ENCODE peak calls at places on chromosome 7, in four cellular contexts. B, A, C and J are unnamed samples.

GRCh38 chr7:151394076-151395035 is 15.5 kb downstream of the WDR86 start:
- DNase-seq in B (no peak), A (no peak), C (no peak), J (no peak)

GRCh38 chr7:84113286-84113685 is 81.3 kb downstream of the SEMA3A start:
- DNase-seq in A (no peak), C (no peak), B (no peak), J (peak)

GRCh38 chr7:92988051-92988450 is 129.7 kb downstream of the SAMD9 start:
- DNase-seq in A (no peak), B (peak), C (peak), J (peak)

GRCh38 chr7:7719235-7719634 is 828 bp upstream of the RPA3 start:
- DNase-seq in A (peak), B (no peak), C (peak), J (peak)

GRCh38 chr7:108270385-108270784 is 140.2 kb upstream of the LAMB4 start:
- DNase-seq in A (no peak), B (no peak), C (no peak), J (no peak)

GRCh38 chr7:53473371-53473770 is 437.9 kb downstream of the POM121L12 start:
- DNase-seq in B (no peak), C (no peak), A (no peak), J (no peak)

GRCh38 chr7:156947120-156947843 is 2.2 kb upstream of the NOM1 start:
- DNase-seq in B (no peak), A (no peak), C (no peak), J (no peak)

GRCh38 chr7:13749026-13749425 is 240.4 kb downstream of the ETV1 start:
- DNase-seq in B (no peak), A (no peak), C (no peak), J (no peak)

GRCh38 chr7:41244246-41244645 is 458.6 kb downstream of the INHBA start:
- DNase-seq in A (no peak), C (peak), B (no peak), J (no peak)

GRCh38 chr7:44750921-44751571 is 2.4 kb downstream of the ZMIZ2 start:
- DNase-seq in C (peak), B (no peak), A (peak), J (no peak)

GRCh38 chr7:22453159-22453558 is 46.8 kb downstream of the STEAP1B start:
- DNase-seq in A (no peak), C (no peak), B (no peak), J (no peak)

GRCh38 chr7:129688503-129689222 is 77.1 kb downstream of the NRF1 start:
- DNase-seq in A (no peak), C (no peak), B (no peak), J (no peak)

GRCh38 chr7:53111061-53111460 is 75.6 kb downstream of the POM121L12 start:
- DNase-seq in B (no peak), A (no peak), C (no peak), J (no peak)

GRCh38 chr7:131235489-131236317 is 92.0 kb upstream of the MKLN1 start:
- DNase-seq in C (peak), B (no peak), A (no peak), J (peak)

GRCh38 chr7:23349484-23350157 is 50.5 kb downstream of the MALSU1 start:
- DNase-seq in C (peak), A (no peak), B (no peak), J (peak)

GRCh38 chr7:17564678-17565209 is 266.3 kb downstream of the AHR start:
- DNase-seq in C (peak), A (no peak), B (no peak), J (peak)

GRCh38 chr7:155069992-155070827 is at the start of gene HTR5A:
- DNase-seq in A (peak), C (peak), B (peak), J (peak)

GRCh38 chr7:99707096-99707495 is 27.3 kb upstream of the CYP3A5 start:
- DNase-seq in B (no peak), A (no peak), C (peak), J (no peak)

GRCh38 chr7:139589474-139589873 is 66.0 kb downstream of the CLEC2L start:
- DNase-seq in A (no peak), C (peak), B (no peak), J (no peak)

GRCh38 chr7:63899691-63900393 is 98.8 kb upstream of the ZNF722 start:
- DNase-seq in C (no peak), A (no peak), B (peak), J (no peak)

GRCh38 chr7:37105762-37106161 is 342.9 kb downstream of the ELMO1 start:
- DNase-seq in B (no peak), C (no peak), A (no peak), J (no peak)

GRCh38 chr7:102169651-102170416 is 116.8 kb upstream of the SH2B2 start:
- DNase-seq in B (no peak), A (no peak), C (peak), J (peak)

GRCh38 chr7:148940702-148941597 is 56.9 kb upstream of the EZH2 start:
- DNase-seq in C (peak), B (peak), A (peak), J (peak)

GRCh38 chr7:148950806-148951205 is 66.7 kb upstream of the EZH2 start:
- DNase-seq in C (no peak), A (no peak), B (no peak), J (no peak)

GRCh38 chr7:148941598-148942280 is 57.6 kb upstream of the EZH2 start:
- DNase-seq in A (no peak), B (peak), C (peak), J (peak)

GRCh38 chr7:148939128-148939747 is 55.1 kb upstream of the EZH2 start:
- DNase-seq in C (no peak), A (no peak), B (no peak), J (no peak)

DNA sequence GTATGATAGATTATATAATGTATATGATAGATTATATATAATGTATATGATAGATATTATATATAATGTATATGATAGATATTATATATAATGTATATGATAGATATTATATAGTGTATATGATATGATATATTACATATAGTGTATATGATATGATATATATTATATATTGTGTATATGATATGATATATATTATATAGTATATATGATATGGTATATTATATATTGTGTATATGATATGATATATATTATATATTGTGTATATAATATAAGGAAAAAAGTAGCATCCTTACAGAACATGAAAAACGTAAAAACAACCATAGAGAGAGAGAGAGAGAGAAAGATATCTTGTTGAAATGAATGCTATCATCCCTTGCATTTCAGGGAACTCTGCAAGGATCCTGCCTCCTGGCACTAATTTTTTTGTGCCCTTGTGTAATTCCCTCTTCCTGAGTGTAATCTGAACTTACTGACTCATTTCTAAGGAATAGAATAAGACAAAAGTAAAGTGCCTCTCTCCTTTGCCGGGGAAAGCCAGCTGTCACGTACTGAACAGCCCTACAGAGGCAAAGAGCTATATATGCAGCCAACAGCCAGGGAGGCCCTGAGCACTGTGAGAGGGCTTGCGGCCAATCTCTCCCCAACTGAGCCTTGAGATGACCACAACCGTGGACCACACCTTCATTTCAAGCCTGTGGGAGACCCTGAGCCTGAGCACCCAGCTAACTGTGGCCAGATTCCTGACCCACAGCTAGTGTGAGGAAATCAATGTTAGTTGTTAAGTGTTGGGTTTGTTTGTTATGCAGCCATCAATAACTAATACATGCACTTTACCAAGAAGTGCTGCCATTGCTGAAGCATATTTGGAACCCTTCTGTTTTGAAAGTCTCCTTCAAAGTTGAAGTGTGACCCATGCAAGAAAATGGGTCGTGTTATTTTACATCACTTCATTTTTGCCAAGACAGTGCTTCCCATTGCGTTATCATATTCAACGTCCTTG is 61.1 kb upstream of the EZH2 start:
- DNase-seq in B (no peak), A (no peak), C (peak), J (no peak)
- TF ChIP-seq FOS in B (no peak), A (no peak), C (no peak), J (no peak)

GRCh38 chr7:9391984-9392383 is 958.6 kb downstream of the NXPH1 start:
- DNase-seq in B (no peak), C (no peak), A (no peak), J (no peak)

GRCh38 chr7:9391221-9391620 is 957.8 kb downstream of the NXPH1 start:
- DNase-seq in C (no peak), A (no peak), B (no peak), J (no peak)
- TF ChIP-seq FOS in C (no peak), A (no peak), B (no peak), J (no peak)

GRCh38 chr7:95794917-95795515 is 22.7 kb downstream of the DYNC1I1 start:
- DNase-seq in C (peak), B (peak), A (no peak), J (peak)
- TF ChIP-seq FOS in C (no peak), B (no peak), A (no peak), J (no peak)

GRCh38 chr7:135322571-135323340 is 89.1 kb downstream of the STRA8 start:
- DNase-seq in C (no peak), B (no peak), A (no peak), J (no peak)

GRCh38 chr7:135320277-135320676 is 86.6 kb downstream of the STRA8 start:
- DNase-seq in B (no peak), A (no peak), C (peak), J (peak)

GRCh38 chr7:135316648-135317313 is 83.1 kb downstream of the STRA8 start:
- DNase-seq in C (no peak), B (no peak), A (no peak), J (no peak)

GRCh38 chr7:135321556-135321955 is 87.9 kb downstream of the STRA8 start:
- DNase-seq in A (no peak), B (no peak), C (peak), J (peak)

GRCh38 chr7:135317676-135318326 is 84.2 kb downstream of the STRA8 start:
- DNase-seq in A (no peak), C (no peak), B (no peak), J (no peak)
- TF ChIP-seq FOS in A (no peak), C (no peak), B (no peak), J (no peak)

GRCh38 chr7:26093023-26093422 is 59.0 kb upstream of the NFE2L3 start:
- DNase-seq in C (no peak), A (no peak), B (no peak), J (no peak)
- TF ChIP-seq FOS in C (no peak), A (no peak), B (no peak), J (no peak)

GRCh38 chr7:388023-388355 is 98.0 kb downstream of the FOXL3 start:
- DNase-seq in B (no peak), A (no peak), C (no peak), J (no peak)

GRCh38 chr7:388461-388960 is 98.5 kb downstream of the FOXL3 start:
- DNase-seq in C (no peak), B (no peak), A (no peak), J (no peak)

GRCh38 chr7:386385-386784 is 96.4 kb downstream of the FOXL3 start:
- DNase-seq in C (no peak), A (no peak), B (no peak), J (no peak)

GRCh38 chr7:388961-389701 is 99.2 kb downstream of the FOXL3 start:
- DNase-seq in C (no peak), B (no peak), A (no peak), J (no peak)

DNA sequence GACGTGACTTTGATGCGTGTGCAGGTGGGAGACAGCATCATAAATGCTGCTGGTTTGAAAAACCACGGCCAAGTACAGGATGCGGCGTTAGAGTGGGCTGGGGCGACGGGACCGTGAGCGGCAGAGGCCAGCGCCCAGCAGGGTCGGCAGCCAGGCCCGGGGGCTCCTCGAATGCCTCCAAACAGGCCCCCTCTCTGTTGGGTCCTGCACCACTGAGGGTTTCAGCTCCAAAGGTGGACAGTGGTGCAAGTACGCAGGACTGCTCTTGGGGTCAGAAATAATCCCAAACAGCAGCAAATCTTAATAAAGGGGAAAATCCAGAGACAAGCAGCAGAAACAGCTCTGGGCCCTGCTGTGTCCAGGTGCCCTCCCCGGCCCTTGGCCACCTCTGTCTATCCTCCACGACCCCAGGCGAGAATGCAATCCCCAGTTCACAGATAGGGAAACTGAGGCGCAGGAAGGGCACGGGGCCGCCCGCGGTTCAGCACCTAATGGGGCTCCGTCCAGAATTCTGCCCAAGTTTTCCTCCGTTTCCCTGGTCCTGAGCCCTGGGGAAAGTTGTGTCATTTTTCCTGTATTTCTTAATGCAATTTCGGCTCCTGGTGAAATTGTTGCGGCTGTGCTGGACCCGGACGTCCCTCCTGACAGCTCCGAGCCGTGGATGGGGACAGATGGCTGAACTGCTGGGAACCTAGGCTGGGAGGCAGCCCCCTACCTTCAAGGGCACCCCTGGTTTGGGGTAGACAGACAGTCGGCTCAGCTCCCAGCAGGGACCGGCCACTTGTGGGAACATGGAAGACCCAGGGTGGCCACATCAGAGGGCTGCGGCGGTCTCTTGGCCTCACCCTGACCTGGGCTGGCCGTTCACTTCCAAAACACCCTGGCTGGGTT is 97.4 kb downstream of the FOXL3 start:
- DNase-seq in C (no peak), A (no peak), B (no peak), J (no peak)
- TF ChIP-seq FOS in C (no peak), A (no peak), B (no peak), J (no peak)

DNA sequence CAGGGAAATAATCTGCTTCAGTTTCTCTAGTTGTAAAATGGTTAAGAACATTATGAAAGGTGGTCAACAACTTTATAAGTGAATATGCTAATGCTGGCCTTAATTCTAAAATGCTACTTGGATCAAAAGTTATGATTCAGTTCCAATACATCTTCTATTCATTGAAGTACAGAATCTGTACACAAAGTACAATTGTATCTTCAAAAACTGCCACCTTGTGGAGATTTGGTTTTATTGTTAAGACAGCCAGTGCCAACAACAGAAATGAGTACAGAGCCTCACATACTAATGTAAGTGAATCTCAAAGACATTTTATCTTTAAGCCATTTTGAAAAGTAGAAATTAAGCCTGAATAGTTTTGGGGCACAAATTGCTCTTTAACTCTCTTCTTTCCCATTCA is 194.0 kb downstream of the CFTR start:
- DNase-seq in B (no peak), C (peak), A (no peak), J (peak)
- TF ChIP-seq FOS in B (no peak), C (no peak), A (no peak), J (no peak)

GRCh38 chr7:142231716-142232115 is 26.1 kb downstream of the PRSS58 start:
- DNase-seq in C (no peak), B (peak), A (no peak), J (no peak)

DNA sequence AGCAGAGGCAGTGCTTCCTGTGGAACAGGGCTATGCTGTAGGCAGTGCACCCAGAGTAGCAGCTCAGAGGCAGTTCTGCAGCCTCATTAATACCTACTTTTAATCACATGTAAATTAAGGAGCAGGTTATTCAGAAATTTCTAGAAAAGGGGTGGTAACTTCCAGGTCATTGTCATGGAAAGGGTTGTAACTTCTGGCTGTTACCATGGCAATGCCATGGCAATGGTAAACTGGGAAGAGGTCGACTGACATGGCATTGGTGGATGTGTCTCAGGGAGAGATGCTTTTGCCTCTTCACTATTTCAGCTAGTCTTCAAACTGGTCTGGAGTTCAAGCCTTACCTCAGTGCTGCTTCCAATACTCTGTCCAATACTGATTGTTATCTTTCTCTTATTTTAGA is 29.2 kb downstream of the PRSS58 start:
- DNase-seq in C (no peak), B (no peak), A (no peak), J (no peak)
- TF ChIP-seq FOS in C (no peak), B (no peak), A (no peak), J (no peak)